ENCODE peak calls at places on chromosomes 16 and 17, in four cellular contexts. E is HEK293T, Y is K562, C is HepG2. F is an unnamed sample.

GRCh38 chr16:69187891-69188451 is 1.0 kb downstream of the SNTB2 start:
- DNase-seq in C (peak; percentile 14), E (peak; percentile 32), Y (peak; percentile 18), F (no peak)

GRCh38 chr17:64160378-64160777 is 30.4 kb upstream of the ERN1 start:
- DNase-seq in Y (no peak), E (no peak), C (no peak), F (no peak)

GRCh38 chr17:57406131-57406980 is 150.0 kb downstream of the MSI2 start:
- DNase-seq in C (peak; percentile 61), E (no peak), Y (no peak), F (no peak)

GRCh38 chr17:21033350-21033749 is 9.5 kb downstream of the USP22 start:
- DNase-seq in E (no peak), Y (no peak), C (no peak), F (no peak)

GRCh38 chr17:48554412-48555090 is 9.6 kb upstream of the HOXB2 start:
- DNase-seq in Y (no peak), E (no peak), C (no peak), F (no peak)

GRCh38 chr16:86510465-86511261 is at the start of gene FOXF1:
- DNase-seq in Y (no peak), C (no peak), E (no peak), F (no peak)

GRCh38 chr16:19168173-19169080 is at the start of gene SYT17:
- DNase-seq in Y (no peak), C (no peak), E (peak; percentile 61), F (no peak)

GRCh38 chr17:9472541-9472940 is 103.1 kb downstream of the STX8 start:
- DNase-seq in Y (no peak), C (no peak), E (no peak), F (no peak)

GRCh38 chr17:40338058-40338457 is 26.5 kb downstream of the GJD3 start:
- DNase-seq in E (no peak), C (no peak), Y (no peak), F (no peak)

GRCh38 chr17:559699-560378 is 154.8 kb downstream of the VPS53 start:
- DNase-seq in E (no peak), C (no peak), Y (no peak), F (no peak)

GRCh38 chr17:82922646-82923045 is 82.8 kb upstream of the ZNF750 start:
- DNase-seq in C (no peak), E (no peak), Y (no peak), F (no peak)

GRCh38 chr16:50297301-50298074 is 31.1 kb downstream of the ADCY7 start:
- DNase-seq in E (no peak), C (peak; percentile 57), Y (no peak), F (no peak)

GRCh38 chr16:85306071-85306792 is 194.0 kb upstream of the CIBAR2 start:
- DNase-seq in C (peak; percentile 84), Y (peak; percentile 78), E (no peak), F (peak; percentile 30)

GRCh38 chr16:49849709-49850108 is 6.2 kb downstream of the ZNF423 start:
- DNase-seq in E (no peak), C (no peak), Y (no peak), F (no peak)

GRCh38 chr17:77692571-77693161 is 265.8 kb upstream of the TNRC6C start:
- DNase-seq in E (no peak), Y (no peak), C (no peak), F (no peak)

GRCh38 chr16:86681440-86681838 is 103.1 kb downstream of the FOXL1 start:
- DNase-seq in C (no peak), Y (no peak), E (no peak), F (no peak)

GRCh38 chr17:44304651-44305050 is 3.8 kb upstream of the RUNDC3A start:
- DNase-seq in C (no peak), Y (no peak), E (no peak), F (no peak)

GRCh38 chr17:10019941-10020403 is 114.9 kb upstream of the RCVRN start:
- DNase-seq in C (no peak), E (no peak), Y (no peak), F (no peak)

GRCh38 chr17:64599187-64599676 is 62.9 kb downstream of the SMURF2 start:
- DNase-seq in C (no peak), Y (peak; percentile 36), E (no peak), F (no peak)

GRCh38 chr17:77361986-77362620 is 221.3 kb downstream of the SEC14L1 start:
- DNase-seq in Y (no peak), C (no peak), E (no peak), F (no peak)

GRCh38 chr16:74871608-74872007 is 97.0 kb upstream of the FA2H start:
- DNase-seq in Y (no peak), C (no peak), E (no peak), F (no peak)

GRCh38 chr16:74868035-74868434 is 93.4 kb upstream of the FA2H start:
- DNase-seq in Y (no peak), E (no peak), C (no peak), F (no peak)

GRCh38 chr16:74865922-74866598 is 91.4 kb upstream of the FA2H start:
- DNase-seq in E (no peak), Y (no peak), C (peak; percentile 58), F (no peak)

GRCh38 chr16:74868501-74868900 is 93.9 kb upstream of the FA2H start:
- DNase-seq in Y (no peak), C (peak; percentile 76), E (no peak), F (no peak)

DNA sequence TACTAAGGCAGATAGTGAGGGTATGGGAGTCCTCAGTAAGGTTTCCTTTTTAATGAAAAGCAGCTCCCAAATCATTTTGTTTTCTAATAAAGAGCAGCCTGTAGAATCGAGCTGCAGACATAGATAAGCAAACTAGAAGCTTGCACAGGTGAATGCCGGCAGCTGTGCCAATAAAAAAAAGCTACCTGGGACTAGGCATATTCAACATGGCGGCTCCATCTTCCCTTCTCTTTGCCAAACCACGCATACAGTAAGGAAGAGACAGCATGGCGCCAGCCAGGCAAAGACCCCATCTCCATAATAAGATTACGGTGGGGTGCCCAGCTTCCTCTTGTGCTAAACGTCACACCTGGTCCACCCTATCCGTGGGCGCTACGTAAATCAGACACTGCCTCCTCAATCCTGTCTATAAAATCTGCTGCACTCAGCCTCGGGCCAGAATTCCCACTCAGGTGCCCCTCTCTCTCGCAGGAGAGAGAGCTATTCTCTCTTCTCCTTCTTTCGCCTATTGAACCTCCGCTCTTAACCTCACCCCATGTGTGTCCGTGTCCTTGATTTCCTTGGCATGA is 92.7 kb upstream of the FA2H start:
- DNase-seq in E (no peak), Y (no peak), C (no peak), F (no peak)
- TF ChIP-seq TARDBP in E (no peak), Y (no peak), C (no peak), F (no peak)

GRCh38 chr16:4029816-4030215 is 86.4 kb downstream of the ADCY9 start:
- DNase-seq in C (no peak), E (no peak), Y (no peak), F (no peak)

GRCh38 chr16:4034963-4035362 is 81.3 kb downstream of the ADCY9 start:
- DNase-seq in E (no peak), C (no peak), Y (no peak), F (no peak)

GRCh38 chr16:4033951-4034350 is 82.3 kb downstream of the ADCY9 start:
- DNase-seq in E (no peak), C (no peak), Y (no peak), F (no peak)

GRCh38 chr16:4028144-4028543 is 88.1 kb downstream of the ADCY9 start:
- DNase-seq in Y (no peak), C (no peak), E (no peak), F (no peak)

DNA sequence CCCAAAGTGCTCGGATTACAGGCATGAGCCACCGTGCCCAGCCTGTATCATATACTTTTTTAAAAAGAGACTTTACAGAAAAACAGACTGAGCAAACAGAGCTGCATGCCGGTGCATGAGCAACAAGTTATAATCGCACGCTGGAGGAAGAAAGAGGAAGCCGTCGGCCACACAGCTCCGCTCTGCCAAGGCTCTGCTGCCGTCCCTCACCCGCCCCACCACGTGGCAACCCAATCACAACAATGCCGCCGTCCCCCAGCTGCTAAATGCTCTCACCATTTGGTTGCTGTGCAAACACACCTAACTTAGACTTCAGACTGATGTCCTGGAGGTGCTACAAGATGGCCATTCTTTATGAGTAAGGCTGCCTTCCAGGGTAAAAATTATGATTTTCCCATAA is 83.5 kb downstream of the ADCY9 start:
- DNase-seq in E (no peak), Y (no peak), C (no peak), F (no peak)
- TF ChIP-seq TARDBP in E (no peak), Y (no peak), C (no peak), F (no peak)

GRCh38 chr16:3173892-3174617 is 13.9 kb upstream of the OR1F1 start:
- DNase-seq in Y (peak; percentile 69), C (peak; percentile 65), E (peak; percentile 66), F (no peak)

GRCh38 chr16:3171855-3172593 is 16.0 kb upstream of the OR1F1 start:
- DNase-seq in Y (peak; percentile 73), E (peak; percentile 53), C (peak; percentile 67), F (no peak)

GRCh38 chr16:3170440-3171180 is 17.4 kb upstream of the OR1F1 start:
- DNase-seq in E (no peak), Y (no peak), C (no peak), F (no peak)

GRCh38 chr16:3168706-3169105 is 19.3 kb upstream of the OR1F1 start:
- DNase-seq in C (no peak), Y (no peak), E (no peak), F (no peak)

GRCh38 chr16:3171181-3171854 is 16.7 kb upstream of the OR1F1 start:
- DNase-seq in Y (no peak), C (no peak), E (no peak), F (no peak)
- TF ChIP-seq TARDBP in Y (no peak), C (no peak), E (no peak), F (no peak)

GRCh38 chr16:53893731-53894435 is 189.9 kb downstream of the FTO start:
- DNase-seq in Y (no peak), E (peak; percentile 14), C (no peak), F (no peak)
- TF ChIP-seq TARDBP in Y (no peak), E (no peak), C (no peak), F (no peak)

DNA sequence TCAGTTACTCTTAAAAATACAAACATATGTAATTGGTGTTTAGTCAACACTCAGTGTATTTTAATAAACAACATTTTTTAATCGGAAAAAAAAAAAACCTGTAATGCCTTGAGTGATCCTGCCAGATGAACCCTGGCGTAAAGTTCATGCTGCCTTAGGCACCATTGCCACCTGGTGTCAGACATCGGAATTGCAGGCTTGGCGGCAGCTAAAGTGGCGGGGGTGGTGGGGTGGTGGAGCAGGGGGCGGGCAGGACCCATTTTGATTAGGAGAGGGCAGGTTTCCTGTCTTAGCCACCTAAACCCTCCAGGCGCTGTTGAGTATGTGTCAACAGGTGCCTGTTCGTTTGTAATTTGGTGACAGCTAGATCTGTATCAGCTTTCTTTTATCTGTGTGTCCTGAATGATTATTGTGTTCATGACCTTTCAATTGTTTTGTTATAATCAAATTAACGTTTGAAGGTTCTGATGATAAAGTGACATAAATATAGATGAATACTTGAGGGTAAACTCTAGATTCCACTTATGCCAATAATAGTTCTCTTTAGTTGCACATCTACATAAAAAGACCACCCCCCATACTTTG is 588.7 kb downstream of the CDH13 start:
- DNase-seq in E (peak; percentile 51), C (peak; percentile 21), Y (peak; percentile 83), F (no peak)
- TF ChIP-seq TARDBP in E (no peak), C (no peak), Y (no peak), F (no peak)

GRCh38 chr17:65604070-65604469 is 42.6 kb upstream of the AXIN2 start:
- DNase-seq in E (no peak), C (no peak), Y (no peak), F (no peak)
- TF ChIP-seq TARDBP in E (no peak), C (no peak), Y (no peak), F (no peak)

GRCh38 chr16:56022818-56023217 is 147.6 kb upstream of the CES5A start:
- DNase-seq in E (no peak), C (no peak), Y (no peak), F (no peak)
- TF ChIP-seq TARDBP in E (no peak), C (no peak), Y (no peak), F (no peak)

F was measured in GM12878.